ENCODE peak calls at places on chromosomes 4 and X, in five cellular contexts. One of them, this sample, is unnamed.

GRCh38 chrX:12076046-12076445 is 62.2 kb upstream of the FRMPD4 start:
- DNase-seq in IMR-90: peak; percentile 18
- DNase-seq in CD4-positive, alpha-beta T cell: no peak
- DNase-seq in uterus: no peak
- DNase-seq in WERI-Rb-1: no peak
- DNase-seq in this sample: no peak

GRCh38 chrX:11558972-11559371 is 106.7 kb downstream of the ARHGAP6 start:
- DNase-seq in IMR-90: no peak
- DNase-seq in CD4-positive, alpha-beta T cell: peak; percentile 33
- DNase-seq in uterus: no peak
- DNase-seq in WERI-Rb-1: peak; percentile 43
- DNase-seq in this sample: no peak

GRCh38 chr4:150986085-150986484 is 29.0 kb downstream of the LRBA start:
- DNase-seq in IMR-90: no peak
- DNase-seq in CD4-positive, alpha-beta T cell: no peak
- DNase-seq in uterus: no peak
- DNase-seq in WERI-Rb-1: no peak
- DNase-seq in this sample: no peak

GRCh38 chrX:68403522-68403921 is 29.8 kb downstream of the OPHN1 start:
- DNase-seq in IMR-90: no peak
- DNase-seq in CD4-positive, alpha-beta T cell: no peak
- DNase-seq in uterus: no peak
- DNase-seq in WERI-Rb-1: no peak
- DNase-seq in this sample: no peak

GRCh38 chr4:3442959-3443749 is 1.4 kb downstream of the HGFAC start:
- DNase-seq in IMR-90: no peak
- DNase-seq in CD4-positive, alpha-beta T cell: peak; percentile 50
- DNase-seq in uterus: peak; percentile 42
- DNase-seq in WERI-Rb-1: peak; percentile 50
- DNase-seq in this sample: peak; percentile 41

GRCh38 chr4:139575072-139575471 is 19.1 kb upstream of the SETD7 start:
- DNase-seq in IMR-90: no peak
- DNase-seq in CD4-positive, alpha-beta T cell: no peak
- DNase-seq in uterus: no peak
- DNase-seq in WERI-Rb-1: peak; percentile 39
- DNase-seq in this sample: no peak

GRCh38 chr4:70544279-70544870 is 26.0 kb downstream of the AMTN start:
- DNase-seq in IMR-90: peak; percentile 10
- DNase-seq in CD4-positive, alpha-beta T cell: no peak
- DNase-seq in uterus: no peak
- DNase-seq in WERI-Rb-1: no peak
- DNase-seq in this sample: no peak

GRCh38 chr4:140188975-140189374 is 35.0 kb upstream of the MAML3 start:
- DNase-seq in IMR-90: peak; percentile 64
- DNase-seq in CD4-positive, alpha-beta T cell: no peak
- DNase-seq in uterus: peak; percentile 55
- DNase-seq in WERI-Rb-1: no peak
- DNase-seq in this sample: peak; percentile 15

GRCh38 chrX:108165349-108166111 is 74.0 kb downstream of the ATG4A start:
- DNase-seq in IMR-90: peak; percentile 51
- DNase-seq in CD4-positive, alpha-beta T cell: no peak
- DNase-seq in uterus: peak; percentile 26
- DNase-seq in WERI-Rb-1: peak; percentile 10
- DNase-seq in this sample: no peak

GRCh38 chrX:80207327-80207726 is 192.8 kb downstream of the TBX22 start:
- DNase-seq in IMR-90: no peak
- DNase-seq in CD4-positive, alpha-beta T cell: no peak
- DNase-seq in uterus: no peak
- DNase-seq in WERI-Rb-1: no peak
- DNase-seq in this sample: no peak

GRCh38 chrX:42755820-42756219 is 22.1 kb downstream of the PPP1R2C start:
- DNase-seq in IMR-90: peak; percentile 42
- DNase-seq in CD4-positive, alpha-beta T cell: no peak
- DNase-seq in uterus: peak; percentile 13
- DNase-seq in WERI-Rb-1: no peak
- DNase-seq in this sample: no peak

GRCh38 chr4:123018391-123018755 is 96.0 kb upstream of the NUDT6 start:
- DNase-seq in IMR-90: no peak
- DNase-seq in CD4-positive, alpha-beta T cell: no peak
- DNase-seq in uterus: no peak
- DNase-seq in WERI-Rb-1: no peak
- DNase-seq in this sample: no peak

GRCh38 chrX:40644821-40645358 is 2.5 kb downstream of the CXorf38 start:
- DNase-seq in IMR-90: peak; percentile 74
- DNase-seq in CD4-positive, alpha-beta T cell: peak; percentile 43
- DNase-seq in uterus: peak; percentile 50
- DNase-seq in WERI-Rb-1: no peak
- DNase-seq in this sample: peak; percentile 24

GRCh38 chr4:94516067-94516466 is 64.3 kb downstream of the PDLIM5 start:
- DNase-seq in IMR-90: peak; percentile 95
- DNase-seq in CD4-positive, alpha-beta T cell: no peak
- DNase-seq in uterus: no peak
- DNase-seq in WERI-Rb-1: no peak
- DNase-seq in this sample: no peak

GRCh38 chr4:6732441-6733357 is 16.7 kb downstream of the BLOC1S4 start:
- DNase-seq in IMR-90: peak; percentile 94
- DNase-seq in CD4-positive, alpha-beta T cell: no peak
- DNase-seq in uterus: peak; percentile 77
- DNase-seq in WERI-Rb-1: no peak
- DNase-seq in this sample: peak; percentile 82

GRCh38 chrX:2928127-2928582 is 984 bp downstream of the ARSD start:
- DNase-seq in IMR-90: peak; percentile 47
- DNase-seq in CD4-positive, alpha-beta T cell: no peak
- DNase-seq in uterus: peak; percentile 56
- DNase-seq in WERI-Rb-1: no peak
- DNase-seq in this sample: peak; percentile 12

GRCh38 chr4:34280131-34280530 is 1964.2 kb downstream of the ARAP2 start:
- DNase-seq in IMR-90: no peak
- DNase-seq in CD4-positive, alpha-beta T cell: no peak
- DNase-seq in uterus: no peak
- DNase-seq in WERI-Rb-1: no peak
- DNase-seq in this sample: no peak

GRCh38 chr4:102533348-102533747 is 32.2 kb downstream of the NFKB1 start:
- DNase-seq in IMR-90: no peak
- DNase-seq in CD4-positive, alpha-beta T cell: no peak
- DNase-seq in uterus: no peak
- DNase-seq in WERI-Rb-1: no peak
- DNase-seq in this sample: no peak

GRCh38 chrX:154824638-154825037 is 9.8 kb downstream of the SMIM9 start:
- DNase-seq in IMR-90: no peak
- DNase-seq in CD4-positive, alpha-beta T cell: no peak
- DNase-seq in uterus: no peak
- DNase-seq in WERI-Rb-1: no peak
- DNase-seq in this sample: no peak

GRCh38 chrX:71661919-71662318 is 5.4 kb upstream of the LOC101059915 start:
- DNase-seq in IMR-90: no peak
- DNase-seq in CD4-positive, alpha-beta T cell: no peak
- DNase-seq in uterus: no peak
- DNase-seq in WERI-Rb-1: no peak
- DNase-seq in this sample: no peak

GRCh38 chr4:29046166-29046565 is 1674.0 kb upstream of the PCDH7 start:
- DNase-seq in IMR-90: peak; percentile 92
- DNase-seq in CD4-positive, alpha-beta T cell: no peak
- DNase-seq in uterus: no peak
- DNase-seq in WERI-Rb-1: no peak
- DNase-seq in this sample: no peak

GRCh38 chrX:68440940-68441339 is 7.6 kb upstream of the OPHN1 start:
- DNase-seq in IMR-90: peak; percentile 68
- DNase-seq in CD4-positive, alpha-beta T cell: no peak
- DNase-seq in uterus: peak; percentile 75
- DNase-seq in WERI-Rb-1: no peak
- DNase-seq in this sample: peak; percentile 37

GRCh38 chrX:68498044-68498507 is 775 bp upstream of the YIPF6 start:
- DNase-seq in IMR-90: no peak
- DNase-seq in CD4-positive, alpha-beta T cell: no peak
- DNase-seq in uterus: no peak
- DNase-seq in WERI-Rb-1: no peak
- DNase-seq in this sample: no peak

GRCh38 chr4:154760895-154761294 is 17.1 kb downstream of the LRAT start:
- DNase-seq in IMR-90: no peak
- DNase-seq in CD4-positive, alpha-beta T cell: no peak
- DNase-seq in uterus: no peak
- DNase-seq in WERI-Rb-1: no peak
- DNase-seq in this sample: no peak

GRCh38 chr4:154757713-154758112 is 13.9 kb downstream of the LRAT start:
- DNase-seq in IMR-90: no peak
- DNase-seq in CD4-positive, alpha-beta T cell: no peak
- DNase-seq in uterus: no peak
- DNase-seq in WERI-Rb-1: no peak
- DNase-seq in this sample: no peak
- H3K27me3 ChIP-seq in IMR-90: no peaks in the 10 kb centered on the region
- H3K27me3 ChIP-seq in CD4-positive, alpha-beta T cell: no peaks in the 10 kb centered on the region
- H3K27me3 ChIP-seq in uterus: no peaks in the 10 kb centered on the region
- H3K27me3 ChIP-seq in WERI-Rb-1: no peaks in the 10 kb centered on the region
- H3K27me3 ChIP-seq in this sample: peaks cover 2% of the 10 kb centered on the region

DNA sequence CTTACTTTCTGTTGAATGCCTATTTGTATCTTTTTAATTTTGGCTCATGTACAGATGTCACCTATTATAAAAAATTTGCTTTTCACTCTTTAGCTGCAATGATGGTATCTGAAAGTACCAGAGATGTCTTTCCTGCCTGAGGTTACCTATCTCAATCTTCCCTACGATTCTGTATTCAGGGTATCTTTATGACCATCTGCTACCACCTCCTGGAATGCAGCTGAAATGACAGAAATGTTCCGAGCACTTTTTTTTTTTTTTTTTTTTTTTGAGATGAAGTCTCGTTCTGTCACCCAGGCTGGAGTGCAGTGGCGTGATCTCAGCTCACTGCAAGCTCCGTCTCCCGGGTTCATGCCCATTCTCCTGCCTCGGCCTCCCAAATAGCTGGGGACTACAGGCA is 136.4 kb downstream of the REPS2 start:
- DNase-seq in IMR-90: no peak
- DNase-seq in CD4-positive, alpha-beta T cell: no peak
- DNase-seq in uterus: no peak
- DNase-seq in WERI-Rb-1: peak; percentile 8
- DNase-seq in this sample: no peak
- TF ChIP-seq CTCF in IMR-90: no peak
- TF ChIP-seq CTCF in CD4-positive, alpha-beta T cell: no peak
- TF ChIP-seq CTCF in uterus: no peak
- TF ChIP-seq CTCF in WERI-Rb-1: no peak
- TF ChIP-seq CTCF in this sample: no peak

GRCh38 chr4:4651811-4652609 is 110.2 kb upstream of the STX18 start:
- DNase-seq in IMR-90: no peak
- DNase-seq in CD4-positive, alpha-beta T cell: no peak
- DNase-seq in uterus: no peak
- DNase-seq in WERI-Rb-1: peak; percentile 91
- DNase-seq in this sample: no peak
- H3K27ac ChIP-seq in IMR-90: no peak overlapping the region
- H3K27ac ChIP-seq in CD4-positive, alpha-beta T cell: no peak overlapping the region
- H3K27ac ChIP-seq in uterus: no peak overlapping the region
- H3K27ac ChIP-seq in WERI-Rb-1: peak overlapping the region; percentile 58
- H3K27ac ChIP-seq in this sample: no peak overlapping the region

DNA sequence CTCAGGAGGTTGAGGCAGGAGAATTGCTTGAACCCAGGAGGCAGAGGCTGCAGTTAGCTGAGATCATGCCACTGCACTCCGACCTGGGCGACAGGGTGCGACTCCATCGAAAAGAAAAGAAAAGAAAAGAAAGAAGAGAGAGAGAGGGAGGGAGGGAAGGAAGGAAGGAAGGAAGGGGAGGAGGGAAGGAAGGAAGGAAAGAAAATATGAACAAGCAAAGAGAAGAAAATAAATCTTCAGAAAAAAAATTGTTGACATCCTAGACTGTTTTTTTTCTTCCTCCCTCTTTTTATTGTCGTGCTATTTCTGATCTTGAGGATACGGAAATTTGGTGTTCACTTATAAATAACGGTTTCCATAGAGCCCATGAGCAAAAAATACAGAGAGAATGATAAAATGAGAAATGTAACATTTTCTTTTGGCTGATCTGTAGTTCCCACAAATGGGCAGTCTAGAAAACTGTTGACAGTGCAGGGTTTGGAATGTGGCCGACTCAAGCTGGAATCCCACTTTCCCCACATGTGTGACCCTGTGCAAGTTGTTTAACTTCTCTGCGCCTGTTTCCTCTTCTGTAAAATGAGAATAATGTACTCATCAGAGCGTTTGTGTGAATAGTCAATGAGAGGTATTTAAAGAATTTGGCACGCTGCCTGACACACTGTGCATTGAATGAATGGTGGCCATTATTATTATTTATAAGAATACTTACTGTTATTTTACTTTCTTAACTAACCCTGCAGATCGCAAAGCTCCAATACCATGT is 19.4 kb downstream of the SORBS2 start:
- DNase-seq in IMR-90: peak; percentile 96
- DNase-seq in CD4-positive, alpha-beta T cell: no peak
- DNase-seq in uterus: no peak
- DNase-seq in WERI-Rb-1: no peak
- DNase-seq in this sample: no peak
- H3K27me3 ChIP-seq in IMR-90: peaks cover 2% of the 10 kb centered on the region
- H3K27me3 ChIP-seq in CD4-positive, alpha-beta T cell: no peaks in the 10 kb centered on the region
- H3K27me3 ChIP-seq in uterus: no peaks in the 10 kb centered on the region
- H3K27me3 ChIP-seq in WERI-Rb-1: no peaks in the 10 kb centered on the region
- H3K27me3 ChIP-seq in this sample: peaks cover 3% of the 10 kb centered on the region

DNA sequence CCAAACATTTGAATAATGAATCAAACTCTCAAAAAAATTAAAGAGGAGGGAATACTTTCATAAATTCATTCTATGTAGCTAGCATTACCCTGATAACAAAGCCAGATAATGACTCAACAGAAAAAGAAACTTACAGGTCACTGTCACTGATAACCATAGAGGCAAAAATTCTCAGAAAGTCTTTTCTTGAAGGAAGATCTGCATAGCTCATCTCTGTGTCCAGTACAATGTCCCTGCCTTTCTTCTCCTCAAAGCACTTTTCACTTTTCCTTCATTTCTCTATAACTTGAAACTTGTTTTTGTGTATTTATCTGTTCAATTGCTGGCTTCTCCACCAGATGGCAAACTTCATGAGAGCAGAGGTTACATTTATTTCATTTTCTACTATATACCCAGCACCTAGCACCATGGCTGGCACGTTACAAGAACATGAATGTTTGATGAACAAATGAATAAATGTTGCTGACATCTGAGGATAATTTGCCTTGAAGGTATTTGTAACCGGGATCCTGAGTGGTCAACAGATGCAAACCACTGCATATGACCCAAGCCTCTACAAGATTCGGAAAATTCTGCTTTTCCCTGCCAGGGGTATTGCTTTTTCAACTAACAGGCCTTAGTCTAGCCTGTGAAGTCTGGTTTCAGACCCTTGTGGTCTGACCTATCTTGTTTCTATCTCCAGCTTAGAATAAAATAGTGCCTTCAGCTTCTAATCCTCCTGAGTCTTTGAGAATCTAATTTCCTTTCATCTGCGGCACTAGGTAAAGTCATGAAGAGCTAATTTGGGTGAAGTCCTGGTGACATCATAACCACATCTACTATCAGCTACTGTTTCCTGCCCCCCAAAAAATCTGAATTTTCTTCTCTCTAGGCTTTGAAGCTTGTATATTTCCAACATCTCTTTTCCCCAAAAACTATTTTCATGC is 52.5 kb upstream of the ANTXR2 start:
- DNase-seq in IMR-90: peak; percentile 50
- DNase-seq in CD4-positive, alpha-beta T cell: peak; percentile 19
- DNase-seq in uterus: no peak
- DNase-seq in WERI-Rb-1: no peak
- DNase-seq in this sample: no peak
- TF ChIP-seq CTCF in IMR-90: peak; percentile 54
- TF ChIP-seq CTCF in CD4-positive, alpha-beta T cell: peak; percentile 85
- TF ChIP-seq CTCF in uterus: peak; percentile 44
- TF ChIP-seq CTCF in WERI-Rb-1: no peak
- TF ChIP-seq CTCF in this sample: no peak